ENCODE peak calls at places on chromosomes 6 and 20, in five cellular contexts. M is naive thymus-derived CD4-positive, alpha-beta T cell; H is stimulated activated CD4-positive, alpha-beta T cell treated with anti-CD3 and anti-CD28 coated beads, Interleukin-4, amount 100 ng/mL, for 1 hour; S is Daoy; I is pancreas. L is an unnamed sample.

GRCh38 chr6:155014715-155015300 is 19.7 kb downstream of the TIAM2 start:
- DNase-seq in M (no peak), S (peak), I (no peak), H (no peak), L (no peak)

GRCh38 chr6:10170816-10171215 is 244.1 kb downstream of the TFAP2A start:
- DNase-seq in I (no peak), H (no peak), M (no peak), S (peak), L (no peak)

GRCh38 chr6:141401168-141401567 is 731.6 kb upstream of the GJE1 start:
- DNase-seq in H (no peak), M (no peak), S (no peak), I (no peak), L (no peak)

GRCh38 chr6:143806282-143807102 is 36.6 kb upstream of the LTV1 start:
- DNase-seq in M (no peak), S (peak), I (no peak), H (peak), L (no peak)

GRCh38 chr6:109610555-109610954 is 80.4 kb downstream of the AK9 start:
- DNase-seq in H (no peak), I (no peak), M (no peak), S (no peak), L (no peak)

GRCh38 chr6:151044465-151045441 is 179.3 kb downstream of the MTHFD1L start:
- DNase-seq in H (no peak), S (peak), I (peak), M (no peak), L (peak)

GRCh38 chr20:41094656-41095055 is 42.7 kb upstream of the PLCG1 start:
- DNase-seq in H (no peak), S (no peak), I (no peak), M (no peak), L (no peak)

GRCh38 chr6:116374586-116374985 is 3.8 kb downstream of the DSE start:
- DNase-seq in S (no peak), H (no peak), I (no peak), M (no peak), L (no peak)

GRCh38 chr6:35294308-35294945 is 3.2 kb upstream of the DEF6 start:
- DNase-seq in M (peak), H (peak), S (peak), I (peak), L (no peak)

GRCh38 chr20:40770564-40771307 is 81.7 kb upstream of the MAFB start:
- DNase-seq in S (no peak), M (no peak), I (no peak), H (no peak), L (no peak)

GRCh38 chr6:157552956-157553485 is 172.0 kb downstream of the ZDHHC14 start:
- DNase-seq in I (no peak), H (no peak), S (no peak), M (no peak), L (no peak)

GRCh38 chr6:6328451-6328850 is 8.0 kb upstream of the F13A1 start:
- DNase-seq in H (no peak), S (no peak), M (no peak), I (no peak), L (no peak)

GRCh38 chr6:50565004-50565403 is 148.3 kb upstream of the TFAP2D start:
- DNase-seq in S (no peak), I (no peak), M (no peak), H (no peak), L (no peak)

GRCh38 chr6:7924867-7925266 is 14.3 kb upstream of the TXNDC5 start:
- DNase-seq in M (no peak), H (no peak), I (no peak), S (no peak), L (no peak)

GRCh38 chr20:9256359-9256758 is 187.5 kb downstream of the PLCB4 start:
- DNase-seq in M (no peak), S (no peak), H (no peak), I (no peak), L (no peak)

GRCh38 chr6:53241936-53242335 is 93.3 kb upstream of the GCM1 start:
- DNase-seq in S (no peak), M (no peak), I (no peak), H (no peak), L (no peak)

GRCh38 chr20:7090753-7091310 is 323.3 kb downstream of the BMP2 start:
- DNase-seq in S (no peak), I (no peak), M (no peak), H (no peak), L (no peak)

GRCh38 chr6:150065083-150065482 is 3.8 kb downstream of the ULBP3 start:
- DNase-seq in S (no peak), H (no peak), I (no peak), M (no peak), L (no peak)

GRCh38 chr20:31720486-31721407 is 1.9 kb downstream of the BCL2L1 start:
- DNase-seq in I (no peak), S (peak), H (peak), M (no peak), L (peak)

GRCh38 chr6:111297776-111298175 is 185.2 kb downstream of the REV3L start:
- DNase-seq in M (no peak), S (no peak), I (no peak), H (no peak), L (no peak)

GRCh38 chr6:3918474-3918873 is 69.3 kb downstream of the FAM50B start:
- DNase-seq in M (no peak), I (no peak), S (no peak), H (no peak), L (no peak)

GRCh38 chr6:34934516-34934915 is 45.5 kb downstream of the ANKS1A start:
- DNase-seq in M (no peak), S (peak), H (no peak), I (peak), L (peak)

GRCh38 chr20:35360033-35360432 is 51.7 kb downstream of the UQCC1 start:
- DNase-seq in S (no peak), H (no peak), I (no peak), M (no peak), L (no peak)

GRCh38 chr6:138176652-138177232 is 15.0 kb downstream of the ARFGEF3 start:
- DNase-seq in I (no peak), H (no peak), M (no peak), S (no peak), L (no peak)

GRCh38 chr6:37036146-37036545 is 30.7 kb downstream of the FGD2 start:
- DNase-seq in H (no peak), S (no peak), M (no peak), I (no peak), L (no peak)

GRCh38 chr20:48019940-48020339 is 234.7 kb upstream of the SULF2 start:
- DNase-seq in M (no peak), S (no peak), I (no peak), H (no peak), L (no peak)

GRCh38 chr20:19396466-19397081 is 184.1 kb downstream of the SLC24A3 start:
- DNase-seq in S (no peak), M (no peak), H (no peak), I (no peak), L (no peak)

GRCh38 chr6:144888621-144889020 is 603.5 kb downstream of the UTRN start:
- DNase-seq in I (no peak), H (no peak), M (no peak), S (no peak), L (no peak)

GRCh38 chr20:34529742-34530141 is 13.5 kb downstream of the DYNLRB1 start:
- DNase-seq in I (no peak), M (no peak), H (no peak), S (no peak), L (peak)

GRCh38 chr6:20038805-20039204 is 173.5 kb downstream of the MBOAT1 start:
- DNase-seq in H (no peak), S (peak), I (peak), M (no peak), L (no peak)

GRCh38 chr6:53627391-53628218 is 38.0 kb downstream of the KLHL31 start:
- DNase-seq in S (no peak), M (no peak), I (no peak), H (no peak), L (no peak)

GRCh38 chr6:33740794-33741193 is 5.9 kb downstream of the IP6K3 start:
- DNase-seq in H (no peak), I (peak), S (no peak), M (no peak), L (no peak)

GRCh38 chr6:144683216-144684070 is 398.3 kb downstream of the UTRN start:
- DNase-seq in I (no peak), H (no peak), S (no peak), M (no peak), L (no peak)

GRCh38 chr20:61210862-61211261 is 41.2 kb upstream of the CDH4 start:
- DNase-seq in S (no peak), M (no peak), I (no peak), H (no peak), L (no peak)

GRCh38 chr20:41318271-41318649 is 729 bp upstream of the ZHX3 start:
- DNase-seq in I (no peak), S (no peak), M (no peak), H (no peak), L (no peak)